ENCODE peak calls at places on chromosomes 7 and 10, in five cellular contexts. R is NCI-H1092 treated with DMSO at 0.1 percent for 48 hours, Z is K562, Y is GM23248, X is sigmoid colon. S is an unnamed sample.
A peak's percentile ranks its signal among the peaks of the same experiment; 100 is the strongest.

GRCh38 chr7:2203551-2204300 is 29.0 kb downstream of the MAD1L1 start:
- DNase-seq in R (no peak), Z (no peak), Y (no peak), X (peak; percentile 67), S (peak; percentile 43)

GRCh38 chr7:79272066-79272669 is 181.3 kb downstream of the MAGI2 start:
- DNase-seq in R (peak; percentile 67), Z (peak; percentile 13), Y (peak; percentile 70), X (no peak), S (peak; percentile 34)

GRCh38 chr10:95314519-95314918 is 23.7 kb upstream of the PDLIM1 start:
- DNase-seq in R (peak; percentile 1), Z (no peak), Y (no peak), X (no peak), S (no peak)

GRCh38 chr10:102159051-102159597 is 6.9 kb downstream of the NOLC1 start:
- DNase-seq in R (no peak), Z (no peak), Y (peak; percentile 72), X (no peak), S (no peak)

GRCh38 chr10:16787361-16787791 is 29.8 kb downstream of the RSU1 start:
- DNase-seq in R (no peak), Z (no peak), Y (no peak), X (no peak), S (no peak)

GRCh38 chr10:101564490-101564991 is 23.5 kb downstream of the POLL start:
- DNase-seq in R (no peak), Z (no peak), Y (no peak), X (peak; percentile 56), S (no peak)

GRCh38 chr7:105876964-105877601 is 684 bp upstream of the ATXN7L1 start:
- DNase-seq in R (peak; percentile 60), Z (peak; percentile 44), Y (peak; percentile 71), X (peak; percentile 80), S (peak; percentile 68)

GRCh38 chr10:93088466-93088865 is 14.8 kb downstream of the CYP26A1 start:
- DNase-seq in R (no peak), Z (no peak), Y (no peak), X (no peak), S (no peak)

GRCh38 chr7:122970740-122971725 is 24.5 kb downstream of the TAS2R16 start:
- DNase-seq in R (peak; percentile 37), Z (no peak), Y (no peak), X (no peak), S (no peak)

GRCh38 chr7:29987083-29987482 is 2.5 kb downstream of the SCRN1 start:
- DNase-seq in R (no peak), Z (no peak), Y (peak; percentile 55), X (no peak), S (no peak)

GRCh38 chr7:132102942-132103341 is 473.3 kb downstream of the PLXNA4 start:
- DNase-seq in R (no peak), Z (no peak), Y (no peak), X (no peak), S (no peak)

GRCh38 chr10:72253002-72253401 is 20.7 kb upstream of the DDIT4 start:
- DNase-seq in R (no peak), Z (no peak), Y (no peak), X (no peak), S (no peak)

GRCh38 chr10:6037422-6037821 is 24.7 kb downstream of the IL2RA start:
- DNase-seq in R (no peak), Z (no peak), Y (no peak), X (peak; percentile 10), S (no peak)

GRCh38 chr10:80187465-80188409 is 17.6 kb downstream of the ANXA11 start:
- DNase-seq in R (no peak), Z (peak; percentile 57), Y (no peak), X (peak; percentile 63), S (no peak)

GRCh38 chr10:132465193-132465888 is 68.3 kb downstream of the PWWP2B start:
- DNase-seq in R (no peak), Z (peak; percentile 29), Y (no peak), X (no peak), S (no peak)

GRCh38 chr10:104080762-104081161 is 4.9 kb downstream of the COL17A1 start:
- DNase-seq in R (peak; percentile 29), Z (peak; percentile 15), Y (peak; percentile 54), X (no peak), S (no peak)